ENCODE peak calls at places on chromosomes 16 and 17, in six cellular contexts. One of them, this sample, is unnamed.

GRCh38 chr17:17613708-17614114 is 22.2 kb upstream of the PEMT start:
- DNase-seq in thoracic aorta: no peak
- DNase-seq in stimulated activated CD8-positive, alpha-beta memory T cell treated with anti-CD3 and anti-CD28 coated beads, Interleukin-4, amount 100 ng/mL, for 4 hours: peak
- DNase-seq in HTR-8/SVneo: peak
- DNase-seq in left ventricle myocardium inferior: no peak
- DNase-seq in naive thymus-derived CD8-positive, alpha-beta T cell: peak
- DNase-seq in this sample: peak

GRCh38 chr17:46117850-46118696 is 75.2 kb downstream of the KANSL1 start:
- DNase-seq in thoracic aorta: no peak
- DNase-seq in stimulated activated CD8-positive, alpha-beta memory T cell treated with anti-CD3 and anti-CD28 coated beads, Interleukin-4, amount 100 ng/mL, for 4 hours: no peak
- DNase-seq in HTR-8/SVneo: no peak
- DNase-seq in left ventricle myocardium inferior: no peak
- DNase-seq in naive thymus-derived CD8-positive, alpha-beta T cell: no peak
- DNase-seq in this sample: no peak

GRCh38 chr16:53931946-53932345 is 228.0 kb downstream of the FTO start:
- DNase-seq in thoracic aorta: no peak
- DNase-seq in stimulated activated CD8-positive, alpha-beta memory T cell treated with anti-CD3 and anti-CD28 coated beads, Interleukin-4, amount 100 ng/mL, for 4 hours: no peak
- DNase-seq in HTR-8/SVneo: no peak
- DNase-seq in left ventricle myocardium inferior: no peak
- DNase-seq in naive thymus-derived CD8-positive, alpha-beta T cell: no peak
- DNase-seq in this sample: no peak

GRCh38 chr17:39000021-39000601 is 32.9 kb upstream of the FBXO47 start:
- DNase-seq in thoracic aorta: no peak
- DNase-seq in stimulated activated CD8-positive, alpha-beta memory T cell treated with anti-CD3 and anti-CD28 coated beads, Interleukin-4, amount 100 ng/mL, for 4 hours: no peak
- DNase-seq in HTR-8/SVneo: no peak
- DNase-seq in left ventricle myocardium inferior: no peak
- DNase-seq in naive thymus-derived CD8-positive, alpha-beta T cell: no peak
- DNase-seq in this sample: no peak

GRCh38 chr16:48321307-48322036 is 63.7 kb downstream of the SIAH1 start:
- DNase-seq in thoracic aorta: no peak
- DNase-seq in stimulated activated CD8-positive, alpha-beta memory T cell treated with anti-CD3 and anti-CD28 coated beads, Interleukin-4, amount 100 ng/mL, for 4 hours: no peak
- DNase-seq in HTR-8/SVneo: no peak
- DNase-seq in left ventricle myocardium inferior: no peak
- DNase-seq in naive thymus-derived CD8-positive, alpha-beta T cell: no peak
- DNase-seq in this sample: no peak

GRCh38 chr17:80466188-80466705 is 10.2 kb downstream of the NPTX1 start:
- DNase-seq in thoracic aorta: no peak
- DNase-seq in stimulated activated CD8-positive, alpha-beta memory T cell treated with anti-CD3 and anti-CD28 coated beads, Interleukin-4, amount 100 ng/mL, for 4 hours: no peak
- DNase-seq in HTR-8/SVneo: no peak
- DNase-seq in left ventricle myocardium inferior: no peak
- DNase-seq in naive thymus-derived CD8-positive, alpha-beta T cell: no peak
- DNase-seq in this sample: no peak

GRCh38 chr16:48489376-48489775 is 104.2 kb upstream of the SIAH1 start:
- DNase-seq in thoracic aorta: no peak
- DNase-seq in stimulated activated CD8-positive, alpha-beta memory T cell treated with anti-CD3 and anti-CD28 coated beads, Interleukin-4, amount 100 ng/mL, for 4 hours: no peak
- DNase-seq in HTR-8/SVneo: no peak
- DNase-seq in left ventricle myocardium inferior: no peak
- DNase-seq in naive thymus-derived CD8-positive, alpha-beta T cell: no peak
- DNase-seq in this sample: no peak

GRCh38 chr16:78596348-78596995 is 497.0 kb downstream of the WWOX start:
- DNase-seq in thoracic aorta: no peak
- DNase-seq in stimulated activated CD8-positive, alpha-beta memory T cell treated with anti-CD3 and anti-CD28 coated beads, Interleukin-4, amount 100 ng/mL, for 4 hours: no peak
- DNase-seq in HTR-8/SVneo: no peak
- DNase-seq in left ventricle myocardium inferior: no peak
- DNase-seq in naive thymus-derived CD8-positive, alpha-beta T cell: no peak
- DNase-seq in this sample: no peak

GRCh38 chr17:76130473-76130872 is 10.6 kb downstream of the FOXJ1 start:
- DNase-seq in thoracic aorta: no peak
- DNase-seq in stimulated activated CD8-positive, alpha-beta memory T cell treated with anti-CD3 and anti-CD28 coated beads, Interleukin-4, amount 100 ng/mL, for 4 hours: no peak
- DNase-seq in HTR-8/SVneo: no peak
- DNase-seq in left ventricle myocardium inferior: no peak
- DNase-seq in naive thymus-derived CD8-positive, alpha-beta T cell: no peak
- DNase-seq in this sample: no peak

GRCh38 chr16:3716831-3717234 is 491 bp downstream of the TRAP1 start:
- DNase-seq in thoracic aorta: no peak
- DNase-seq in stimulated activated CD8-positive, alpha-beta memory T cell treated with anti-CD3 and anti-CD28 coated beads, Interleukin-4, amount 100 ng/mL, for 4 hours: peak
- DNase-seq in HTR-8/SVneo: peak
- DNase-seq in left ventricle myocardium inferior: no peak
- DNase-seq in naive thymus-derived CD8-positive, alpha-beta T cell: no peak
- DNase-seq in this sample: peak

GRCh38 chr17:10698116-10698818 is 873 bp downstream of the ADPRM start:
- DNase-seq in thoracic aorta: no peak
- DNase-seq in stimulated activated CD8-positive, alpha-beta memory T cell treated with anti-CD3 and anti-CD28 coated beads, Interleukin-4, amount 100 ng/mL, for 4 hours: no peak
- DNase-seq in HTR-8/SVneo: no peak
- DNase-seq in left ventricle myocardium inferior: no peak
- DNase-seq in naive thymus-derived CD8-positive, alpha-beta T cell: no peak
- DNase-seq in this sample: peak

GRCh38 chr16:52912565-52913173 is 140.0 kb downstream of the CHD9NB start:
- DNase-seq in thoracic aorta: no peak
- DNase-seq in stimulated activated CD8-positive, alpha-beta memory T cell treated with anti-CD3 and anti-CD28 coated beads, Interleukin-4, amount 100 ng/mL, for 4 hours: no peak
- DNase-seq in HTR-8/SVneo: peak
- DNase-seq in left ventricle myocardium inferior: peak
- DNase-seq in naive thymus-derived CD8-positive, alpha-beta T cell: no peak
- DNase-seq in this sample: peak

GRCh38 chr16:11093578-11094074 is 149.3 kb downstream of the CLEC16A start:
- DNase-seq in thoracic aorta: no peak
- DNase-seq in stimulated activated CD8-positive, alpha-beta memory T cell treated with anti-CD3 and anti-CD28 coated beads, Interleukin-4, amount 100 ng/mL, for 4 hours: no peak
- DNase-seq in HTR-8/SVneo: no peak
- DNase-seq in left ventricle myocardium inferior: no peak
- DNase-seq in naive thymus-derived CD8-positive, alpha-beta T cell: no peak
- DNase-seq in this sample: no peak

GRCh38 chr16:28073836-28074235 is 10.3 kb upstream of the GSG1L start:
- DNase-seq in thoracic aorta: no peak
- DNase-seq in stimulated activated CD8-positive, alpha-beta memory T cell treated with anti-CD3 and anti-CD28 coated beads, Interleukin-4, amount 100 ng/mL, for 4 hours: no peak
- DNase-seq in HTR-8/SVneo: no peak
- DNase-seq in left ventricle myocardium inferior: no peak
- DNase-seq in naive thymus-derived CD8-positive, alpha-beta T cell: no peak
- DNase-seq in this sample: no peak

GRCh38 chr17:43010667-43011308 is 4.2 kb downstream of the IFI35 start:
- DNase-seq in thoracic aorta: no peak
- DNase-seq in stimulated activated CD8-positive, alpha-beta memory T cell treated with anti-CD3 and anti-CD28 coated beads, Interleukin-4, amount 100 ng/mL, for 4 hours: no peak
- DNase-seq in HTR-8/SVneo: no peak
- DNase-seq in left ventricle myocardium inferior: no peak
- DNase-seq in naive thymus-derived CD8-positive, alpha-beta T cell: no peak
- DNase-seq in this sample: no peak